ENCODE peak calls at places on chromosomes 12 and 14, in six cellular contexts. L is OCI-LY7, D is MM.1S, W is SK-N-SH, F is HCT116, A is hepatocyte. E is an unnamed sample. For H3K9me2, the result is how much of the 10 kb centered on the place peaks cover.

GRCh38 chr12:4118601-4119156 is 154.9 kb upstream of the CCND2 start:
- DNase-seq in L (no peak), D (no peak), W (no peak), F (no peak), A (no peak), E (no peak)

GRCh38 chr12:26100966-26101744 is 23.7 kb downstream of the BHLHE41 start:
- DNase-seq in L (no peak), D (peak), W (no peak), F (no peak), A (peak), E (peak)

GRCh38 chr12:25320123-25321006 is 69.6 kb upstream of the KRAS start:
- DNase-seq in L (peak), D (no peak), W (no peak), F (no peak), A (peak), E (no peak)

GRCh38 chr12:57490126-57490525 is 2.3 kb downstream of the MARS1 start:
- DNase-seq in L (no peak), D (no peak), W (no peak), F (no peak), A (no peak), E (no peak)

GRCh38 chr12:3256103-3256551 is 178.9 kb downstream of the TSPAN9 start:
- DNase-seq in L (no peak), D (no peak), W (no peak), F (no peak), A (no peak), E (no peak)

GRCh38 chr12:123382684-123383083 is 1.2 kb upstream of the KMT5A start:
- DNase-seq in L (no peak), D (no peak), W (no peak), F (no peak), A (no peak), E (no peak)

GRCh38 chr14:73728106-73729014 is 14.2 kb upstream of the PNMA1 start:
- DNase-seq in L (peak), D (peak), W (peak), F (peak), A (peak), E (peak)

GRCh38 chr12:49548822-49549648 is 10.2 kb downstream of the KCNH3 start:
- DNase-seq in L (no peak), D (no peak), W (peak), F (no peak), A (peak), E (no peak)

GRCh38 chr14:100731846-100732765 is 5.4 kb downstream of the DLK1 start:
- DNase-seq in L (no peak), D (no peak), W (peak), F (no peak), A (no peak), E (no peak)

GRCh38 chr14:90608925-90609324 is 207.3 kb downstream of the TTC7B start:
- DNase-seq in L (peak), D (peak), W (no peak), F (no peak), A (no peak), E (no peak)

GRCh38 chr14:92108345-92109254 is 2.2 kb upstream of the ATXN3 start:
- DNase-seq in L (peak), D (no peak), W (no peak), F (no peak), A (no peak), E (no peak)

GRCh38 chr12:211142-211465 is 2.9 kb downstream of the SLC6A12 start:
- DNase-seq in L (no peak), D (no peak), W (no peak), F (no peak), A (no peak), E (no peak)

GRCh38 chr12:211639-212382 is 2.1 kb downstream of the SLC6A12 start:
- DNase-seq in L (no peak), D (no peak), W (no peak), F (no peak), A (no peak), E (no peak)

GRCh38 chr12:213527-213932 is 427 bp downstream of the SLC6A12 start:
- DNase-seq in L (no peak), D (no peak), W (no peak), F (no peak), A (no peak), E (no peak)

GRCh38 chr12:212799-213526 is 994 bp downstream of the SLC6A12 start:
- DNase-seq in L (no peak), D (no peak), W (peak), F (no peak), A (peak), E (no peak)

DNA sequence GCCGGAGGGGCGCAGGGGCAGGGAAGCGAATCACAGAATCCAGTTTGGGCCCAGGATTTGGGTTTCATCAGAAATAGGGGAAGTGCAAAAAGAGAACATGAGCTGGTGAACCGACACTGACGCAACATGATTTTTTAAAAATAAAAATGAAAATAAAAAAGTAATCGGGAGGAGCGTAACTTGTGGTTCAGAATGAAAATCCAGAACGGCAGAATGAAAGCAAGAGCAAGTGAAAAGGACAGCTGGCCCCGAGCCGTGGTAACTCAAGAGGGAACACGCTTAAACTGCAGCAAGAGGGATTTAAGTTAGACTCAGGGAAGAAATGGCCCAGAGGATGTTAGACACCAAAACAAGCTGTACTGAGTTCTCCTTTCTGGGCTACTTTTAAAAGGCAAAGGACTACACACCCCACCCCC is 1.6 kb downstream of the SLC6A12 start:
- DNase-seq in L (no peak), D (peak), W (no peak), F (no peak), A (no peak), E (no peak)
- TF ChIP-seq EZH2phosphoT487 in L (no peak), D (no peak), W (no peak), F (no peak), A (no peak), E (no peak)

GRCh38 chr14:98462908-98463307 is 809.1 kb downstream of the BCL11B start:
- DNase-seq in L (no peak), D (no peak), W (no peak), F (no peak), A (no peak), E (no peak)

GRCh38 chr14:98458702-98459101 is 813.3 kb downstream of the BCL11B start:
- DNase-seq in L (no peak), D (no peak), W (no peak), F (no peak), A (no peak), E (no peak)
- H3K9me2 ChIP-seq in L (under half), D (under half), W (under half), F (under half), A (under half), E (under half)

GRCh38 chr14:22143360-22143759 is 445.7 kb downstream of the DAD1 start:
- DNase-seq in L (no peak), D (no peak), W (no peak), F (no peak), A (no peak), E (peak)

GRCh38 chr14:22151091-22151490 is 437.9 kb downstream of the DAD1 start:
- DNase-seq in L (no peak), D (no peak), W (no peak), F (no peak), A (peak), E (no peak)

GRCh38 chr14:22152161-22152870 is 436.7 kb downstream of the DAD1 start:
- DNase-seq in L (no peak), D (no peak), W (no peak), F (no peak), A (no peak), E (no peak)

GRCh38 chr14:22152901-22153300 is 436.1 kb downstream of the DAD1 start:
- DNase-seq in L (no peak), D (no peak), W (no peak), F (no peak), A (no peak), E (no peak)

GRCh38 chr14:22147716-22148115 is 441.3 kb downstream of the DAD1 start:
- DNase-seq in L (no peak), D (no peak), W (no peak), F (no peak), A (no peak), E (peak)
- TF ChIP-seq CTCF in L (peak), D (no peak), W (no peak), F (no peak), A (no peak), E (peak)

GRCh38 chr14:104133496-104133895 is 4.9 kb upstream of the KIF26A start:
- DNase-seq in L (no peak), D (no peak), W (peak), F (no peak), A (no peak), E (no peak)

GRCh38 chr14:104136472-104137296 is 1.7 kb upstream of the KIF26A start:
- DNase-seq in L (no peak), D (no peak), W (peak), F (no peak), A (no peak), E (no peak)

GRCh38 chr14:104135904-104136471 is 2.4 kb upstream of the KIF26A start:
- DNase-seq in L (no peak), D (no peak), W (peak), F (no peak), A (no peak), E (no peak)

GRCh38 chr14:104134061-104134965 is 4.1 kb upstream of the KIF26A start:
- DNase-seq in L (no peak), D (no peak), W (peak), F (no peak), A (no peak), E (no peak)

GRCh38 chr14:104135121-104135903 is 3.1 kb upstream of the KIF26A start:
- DNase-seq in L (no peak), D (no peak), W (peak), F (no peak), A (peak), E (peak)
- TF ChIP-seq EZH2phosphoT487 in L (no peak), D (no peak), W (no peak), F (no peak), A (peak), E (no peak)

GRCh38 chr14:84262932-84263331 is 1267.0 kb upstream of the FLRT2 start:
- DNase-seq in L (no peak), D (no peak), W (no peak), F (no peak), A (no peak), E (no peak)
- H3K9me2 ChIP-seq in L (under half), D (under half), W (under half), F (under half), A (under half), E (under half)

GRCh38 chr14:64293976-64294671 is at the start of gene ESR2:
- DNase-seq in L (peak), D (peak), W (peak), F (no peak), A (peak), E (peak)
- TF ChIP-seq CTCF in L (no peak), D (no peak), W (peak), F (no peak), A (peak), E (peak)

DNA sequence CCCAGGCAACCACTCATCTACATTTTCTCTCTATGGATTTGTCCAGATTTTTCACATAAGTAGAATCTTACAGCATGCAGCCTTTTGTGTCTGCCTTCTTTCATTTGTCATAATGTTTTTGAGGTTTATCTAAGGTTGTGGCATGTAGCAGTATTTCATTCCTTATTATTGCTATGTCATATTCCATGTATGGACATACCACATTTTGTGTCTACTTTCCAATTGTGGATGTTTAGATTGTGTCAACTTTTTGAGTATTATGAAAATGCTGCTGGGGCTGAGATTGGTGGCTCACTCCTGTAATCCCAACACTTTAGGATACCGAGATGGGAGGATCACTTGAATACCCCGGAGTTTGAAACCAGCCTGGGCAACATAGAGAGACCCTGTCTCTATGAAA is 3.2 kb upstream of the ATXN2 start:
- DNase-seq in L (no peak), D (no peak), W (no peak), F (no peak), A (no peak), E (no peak)
- TF ChIP-seq EZH2phosphoT487 in L (no peak), D (no peak), W (no peak), F (no peak), A (no peak), E (no peak)